ENCODE peak calls at places on chromosome 17, in nine cellular contexts. K, C, E, S, U, V, O, H and L are unnamed samples.

GRCh38 chr17:34763727-34764665 is 184.6 kb downstream of the TMEM132E start:
- DNase-seq in C (peak; percentile 4), S (no peak), V (no peak), K (no peak), O (no peak), H (no peak), U (no peak), E (peak; percentile 2), L (no peak)

GRCh38 chr17:39753514-39754160 is 15.9 kb downstream of the GRB7 start:
- DNase-seq in S (no peak), U (no peak), C (peak; percentile 55), K (peak; percentile 69), V (no peak), H (no peak), O (no peak), E (peak; percentile 25), L (no peak)

GRCh38 chr17:82645516-82645915 is 2.7 kb downstream of the WDR45B start:
- DNase-seq in O (no peak), K (no peak), U (peak; percentile 21), H (no peak), E (peak; percentile 40), C (peak; percentile 35), S (peak; percentile 40), V (no peak), L (peak; percentile 5)

GRCh38 chr17:9386401-9386800 is 189.2 kb downstream of the STX8 start:
- DNase-seq in U (peak; percentile 42), V (no peak), S (peak; percentile 88), O (no peak), K (no peak), E (no peak), C (no peak), H (no peak), L (no peak)

GRCh38 chr17:73068322-73069153 is 23.9 kb downstream of the SLC39A11 start:
- DNase-seq in E (peak; percentile 46), S (peak; percentile 77), U (peak; percentile 90), O (no peak), H (peak; percentile 99), V (no peak), C (peak; percentile 70), K (no peak), L (peak; percentile 90)

GRCh38 chr17:8137645-8138342 is 13.9 kb upstream of the HES7 start:
- DNase-seq in S (no peak), C (no peak), O (no peak), U (no peak), H (no peak), K (no peak), E (no peak), V (no peak), L (no peak)

GRCh38 chr17:66637491-66637890 is 197.4 kb upstream of the CACNG5 start:
- DNase-seq in V (no peak), O (no peak), C (no peak), K (no peak), E (no peak), H (no peak), S (peak; percentile 86), U (peak; percentile 92), L (peak; percentile 91)

GRCh38 chr17:50076591-50077235 is 18.4 kb upstream of the PDK2 start:
- DNase-seq in S (no peak), C (no peak), K (peak; percentile 58), E (no peak), O (no peak), H (no peak), U (no peak), V (no peak), L (no peak)

GRCh38 chr17:83012873-83013778 is 66.3 kb upstream of the METRNL start:
- DNase-seq in H (no peak), K (no peak), V (no peak), E (no peak), U (peak; percentile 95), O (no peak), S (peak; percentile 52), C (no peak), L (peak; percentile 94)

GRCh38 chr17:66399441-66399840 is 97.0 kb downstream of the PRKCA start:
- DNase-seq in S (no peak), K (no peak), U (no peak), H (no peak), V (no peak), O (no peak), E (no peak), C (no peak), L (no peak)

GRCh38 chr17:75654176-75654575 is 12.8 kb downstream of the RECQL5 start:
- DNase-seq in V (no peak), E (peak; percentile 64), H (no peak), K (no peak), U (no peak), S (no peak), C (peak; percentile 24), O (no peak), L (no peak)

GRCh38 chr17:43591750-43592562 is 45.8 kb upstream of the ETV4 start:
- DNase-seq in V (no peak), E (peak; percentile 86), K (peak; percentile 15), H (no peak), U (peak; percentile 93), O (no peak), S (peak; percentile 35), C (peak; percentile 86), L (peak; percentile 90)

GRCh38 chr17:6160188-6160555 is 90.0 kb downstream of the WSCD1 start:
- DNase-seq in S (no peak), C (no peak), K (no peak), H (no peak), O (no peak), V (no peak), U (no peak), E (no peak), L (no peak)
- TF ChIP-seq EZH2 in S (no peak), C (no peak), K (no peak), H (no peak), O (no peak), V (no peak), U (no peak), E (no peak), L (no peak)

GRCh38 chr17:6592193-6592592 is 35.8 kb upstream of the PITPNM3 start:
- DNase-seq in C (peak; percentile 13), O (no peak), E (peak; percentile 54), K (no peak), H (peak; percentile 78), U (peak; percentile 71), V (no peak), S (peak; percentile 29), L (peak; percentile 57)
- H3K9ac ChIP-seq in C (no peak overlapping the region), O (no peak overlapping the region), E (no peak overlapping the region), K (no peak overlapping the region), H (no peak overlapping the region), U (no peak overlapping the region), V (no peak overlapping the region), S (peak overlapping the region; percentile 33), L (peak overlapping the region; percentile 20)

GRCh38 chr17:79655672-79656290 is 44.9 kb upstream of the RBFOX3 start:
- DNase-seq in E (no peak), O (no peak), U (no peak), H (no peak), S (no peak), C (no peak), V (no peak), K (no peak), L (no peak)

GRCh38 chr17:79652999-79653643 is 42.3 kb upstream of the RBFOX3 start:
- DNase-seq in O (no peak), S (no peak), E (no peak), K (no peak), U (no peak), C (no peak), V (no peak), H (no peak), L (no peak)

GRCh38 chr17:79654350-79654959 is 43.6 kb upstream of the RBFOX3 start:
- DNase-seq in V (no peak), C (no peak), K (no peak), S (no peak), E (no peak), U (no peak), H (no peak), O (no peak), L (no peak)

GRCh38 chr17:79657036-79657435 is 46.2 kb upstream of the RBFOX3 start:
- DNase-seq in C (no peak), E (no peak), O (no peak), S (no peak), V (no peak), H (no peak), K (no peak), U (no peak), L (no peak)

DNA sequence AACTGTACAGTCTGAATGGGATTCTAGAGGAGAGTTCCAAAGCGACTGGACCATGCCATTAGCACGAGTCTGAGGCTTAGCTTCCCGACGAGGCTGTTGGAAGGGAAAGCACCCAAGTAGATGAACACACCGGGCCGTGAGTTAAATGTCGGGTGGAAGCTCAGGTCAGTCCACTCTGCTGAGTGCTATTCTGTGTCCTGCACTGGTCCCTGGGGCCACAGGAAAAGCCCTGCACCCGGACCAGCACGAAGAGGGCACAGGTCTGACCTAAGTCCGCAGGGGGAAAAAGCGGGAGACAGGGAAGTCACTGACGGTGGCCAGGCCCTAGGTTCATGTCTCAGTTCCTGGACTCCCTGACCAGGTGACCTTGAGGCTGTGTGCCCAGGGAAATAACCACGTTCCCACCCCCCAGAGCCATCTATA is 44.1 kb upstream of the RBFOX3 start:
- DNase-seq in C (no peak), U (no peak), H (peak; percentile 15), K (no peak), E (no peak), V (no peak), O (no peak), S (no peak), L (no peak)
- TF ChIP-seq EZH2 in C (no peak), U (no peak), H (peak; percentile 91), K (no peak), E (peak; percentile 81), V (no peak), O (no peak), S (no peak), L (no peak)

GRCh38 chr17:77385750-77386501 is 245.2 kb downstream of the SEC14L1 start:
- DNase-seq in C (peak; percentile 64), S (no peak), E (no peak), H (no peak), O (no peak), K (no peak), V (peak; percentile 43), U (no peak), L (no peak)
- H3K9ac ChIP-seq in C (peak overlapping the region; percentile 57), S (no peak overlapping the region), E (no peak overlapping the region), H (no peak overlapping the region), O (no peak overlapping the region), K (no peak overlapping the region), V (no peak overlapping the region), U (no peak overlapping the region), L (peak overlapping the region; percentile 17)

DNA sequence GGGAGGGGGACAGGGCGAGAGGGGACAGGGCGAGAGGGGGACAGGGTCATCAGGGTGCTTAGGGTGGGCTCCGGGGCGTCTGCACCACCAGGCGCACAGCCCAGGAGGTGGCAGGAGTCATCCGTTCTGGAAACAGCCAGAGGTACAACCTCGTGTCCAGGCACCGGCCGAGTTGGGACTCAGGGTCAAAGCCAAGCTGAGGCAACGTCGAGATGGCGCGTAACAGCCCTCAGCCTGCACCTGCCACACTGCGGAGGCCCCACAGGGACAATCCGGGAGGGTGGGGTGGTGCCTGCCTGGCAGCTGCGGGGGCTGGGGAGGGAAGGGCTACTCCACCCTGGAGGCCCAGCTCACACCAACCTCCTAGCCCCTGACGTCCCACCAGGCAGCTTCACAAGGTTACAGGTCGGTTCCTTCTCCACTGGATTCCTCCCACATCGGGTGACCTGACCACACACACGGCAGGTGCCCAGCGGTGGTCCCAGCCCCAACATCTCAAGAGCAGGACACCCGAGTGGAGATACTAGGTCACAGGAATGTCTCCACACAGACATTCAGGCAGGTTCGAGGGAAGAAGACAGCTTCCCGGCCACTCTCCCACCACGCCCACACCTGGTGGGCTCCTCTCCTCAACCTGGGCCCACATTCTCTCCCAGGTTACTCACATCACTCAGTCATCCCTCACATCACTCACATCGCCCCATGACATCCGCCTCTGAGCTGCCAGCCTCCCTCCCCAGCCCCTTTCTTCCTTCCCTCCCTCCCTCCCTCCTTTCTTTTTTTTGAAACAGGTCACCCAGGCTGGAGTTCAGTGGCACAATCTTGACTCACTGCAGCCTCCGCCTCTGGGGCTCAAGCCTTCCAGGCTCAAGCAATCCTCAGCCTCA is 47.3 kb downstream of the RPH3AL start:
- DNase-seq in E (peak; percentile 9), C (peak; percentile 6), O (no peak), K (no peak), H (no peak), S (no peak), V (no peak), U (no peak), L (no peak)
- TF ChIP-seq EZH2 in E (no peak), C (no peak), O (no peak), K (no peak), H (no peak), S (no peak), V (no peak), U (no peak), L (no peak)